ENCODE peak calls at places on chromosome 19, in nine cellular contexts. L is suprapubic skin; T is AG04450; B is naive thymus-derived CD4-positive, alpha-beta T cell; H is colonic mucosa; X is stomach; J is CD4-positive, alpha-beta T cell; C is PC-9; M is CD4-positive, CD25-positive, alpha-beta regulatory T cell. N is an unnamed sample. For H3K27me3, the result is how much of the 10 kb centered on the place peaks cover.

GRCh38 chr19:51901860-51902259 is 3.0 kb downstream of the ZNF649 start:
- DNase-seq in B (no peak), C (no peak), L (no peak), M (no peak), J (no peak), T (no peak), X (no peak), H (no peak), N (no peak)

GRCh38 chr19:15934332-15935078 is at the start of gene CYP4F11:
- DNase-seq in C (peak), L (no peak), M (no peak), B (no peak), J (no peak), H (peak), X (peak), T (no peak), N (no peak)

GRCh38 chr19:20197747-20198146 is 30.7 kb downstream of the ZNF486 start:
- DNase-seq in T (no peak), X (no peak), J (no peak), L (no peak), M (no peak), H (no peak), C (no peak), B (no peak), N (no peak)

GRCh38 chr19:51398096-51398704 is 7.8 kb upstream of the C19orf84 start:
- DNase-seq in B (no peak), T (no peak), H (no peak), C (no peak), X (no peak), M (peak), L (no peak), J (no peak), N (peak)

GRCh38 chr19:17296278-17296677 is 6.9 kb downstream of the ABHD8 start:
- DNase-seq in L (no peak), X (no peak), B (no peak), H (no peak), C (peak), T (no peak), M (no peak), J (no peak), N (no peak)

GRCh38 chr19:2345794-2346663 is 14.0 kb upstream of the TMPRSS9 start:
- DNase-seq in X (peak), M (no peak), C (peak), T (no peak), B (no peak), H (peak), J (no peak), L (no peak), N (no peak)

GRCh38 chr19:50712833-50713232 is 6.8 kb downstream of the SHANK1 start:
- DNase-seq in T (no peak), M (no peak), J (no peak), X (no peak), H (no peak), C (no peak), L (no peak), B (no peak), N (no peak)

GRCh38 chr19:56637976-56638555 is 4.9 kb upstream of the SMIM17 start:
- DNase-seq in J (no peak), L (no peak), M (no peak), T (peak), X (peak), B (no peak), H (peak), C (peak), N (peak)

GRCh38 chr19:20367811-20368294 is 197.7 kb downstream of the ZNF737 start:
- DNase-seq in H (no peak), X (peak), C (no peak), M (no peak), L (no peak), B (no peak), T (no peak), J (no peak), N (peak)

GRCh38 chr19:2584002-2584401 is 108.1 kb downstream of the GADD45B start:
- DNase-seq in M (no peak), C (no peak), L (peak), T (no peak), H (no peak), J (no peak), B (no peak), X (no peak), N (no peak)

GRCh38 chr19:31821346-31821745 is 472.1 kb upstream of the TSHZ3 start:
- DNase-seq in B (no peak), C (no peak), J (no peak), L (no peak), M (no peak), T (no peak), X (no peak), H (no peak), N (peak)

GRCh38 chr19:30070970-30071632 is 129.1 kb downstream of the URI1 start:
- DNase-seq in H (no peak), L (peak), J (no peak), B (no peak), T (no peak), C (no peak), M (no peak), X (no peak), N (no peak)

GRCh38 chr19:9793051-9793591 is 24.6 kb upstream of the ZNF846 start:
- DNase-seq in H (peak), L (peak), J (peak), T (no peak), B (no peak), X (peak), C (no peak), M (no peak), N (peak)

GRCh38 chr19:57850553-57851017 is 926 bp downstream of the ZNF587 start:
- DNase-seq in B (no peak), T (no peak), H (peak), X (peak), J (no peak), M (peak), C (peak), L (no peak), N (peak)

GRCh38 chr19:7602240-7602934 is 6.7 kb downstream of the CAMSAP3 start:
- DNase-seq in C (no peak), X (peak), L (no peak), B (no peak), T (no peak), J (no peak), H (no peak), M (no peak), N (no peak)

GRCh38 chr19:57103573-57104277 is 16.1 kb upstream of the USP29 start:
- DNase-seq in B (peak), T (no peak), L (no peak), X (peak), H (peak), C (peak), J (peak), M (peak), N (peak)

GRCh38 chr19:4495471-4495870 is 22.8 kb downstream of the PLIN4 start:
- DNase-seq in M (no peak), L (no peak), C (no peak), B (no peak), T (no peak), J (no peak), X (peak), H (no peak), N (no peak)

GRCh38 chr19:50794074-50794777 is 4.0 kb downstream of the ACP4 start:
- DNase-seq in X (no peak), B (no peak), M (no peak), T (no peak), H (peak), C (no peak), L (no peak), J (no peak), N (peak)

GRCh38 chr19:55669418-55670279 is 5.4 kb upstream of the EPN1 start:
- DNase-seq in X (no peak), C (no peak), J (no peak), M (no peak), T (no peak), L (no peak), H (no peak), B (no peak), N (no peak)

GRCh38 chr19:18531485-18531884 is 9.6 kb upstream of the ELL start:
- DNase-seq in L (no peak), B (no peak), T (no peak), X (no peak), M (no peak), J (no peak), C (no peak), H (no peak), N (no peak)

GRCh38 chr19:45929247-45929646 is 14.7 kb upstream of the NANOS2 start:
- DNase-seq in M (no peak), T (no peak), C (no peak), X (no peak), H (no peak), B (no peak), J (no peak), L (no peak), N (no peak)

GRCh38 chr19:45927565-45928261 is 13.1 kb upstream of the NANOS2 start:
- DNase-seq in B (peak), C (peak), T (peak), M (peak), L (peak), X (peak), H (peak), J (peak), N (peak)

GRCh38 chr19:45934551-45935230 is 20.1 kb upstream of the NANOS2 start:
- DNase-seq in L (no peak), X (no peak), B (no peak), C (no peak), J (no peak), H (no peak), T (no peak), M (no peak), N (no peak)

GRCh38 chr19:45933759-45934158 is 19.2 kb upstream of the NANOS2 start:
- DNase-seq in T (no peak), M (no peak), J (no peak), L (no peak), C (no peak), X (no peak), B (no peak), H (no peak), N (no peak)

GRCh38 chr19:45931055-45931454 is 16.5 kb upstream of the NANOS2 start:
- DNase-seq in J (no peak), H (no peak), L (no peak), M (no peak), B (no peak), T (no peak), X (no peak), C (no peak), N (no peak)
- H3K27me3 ChIP-seq in J (under half), H (under half), L (under half), M (under half), B (under half), T (under half), X (half or more), C (half or more), N (under half)

DNA sequence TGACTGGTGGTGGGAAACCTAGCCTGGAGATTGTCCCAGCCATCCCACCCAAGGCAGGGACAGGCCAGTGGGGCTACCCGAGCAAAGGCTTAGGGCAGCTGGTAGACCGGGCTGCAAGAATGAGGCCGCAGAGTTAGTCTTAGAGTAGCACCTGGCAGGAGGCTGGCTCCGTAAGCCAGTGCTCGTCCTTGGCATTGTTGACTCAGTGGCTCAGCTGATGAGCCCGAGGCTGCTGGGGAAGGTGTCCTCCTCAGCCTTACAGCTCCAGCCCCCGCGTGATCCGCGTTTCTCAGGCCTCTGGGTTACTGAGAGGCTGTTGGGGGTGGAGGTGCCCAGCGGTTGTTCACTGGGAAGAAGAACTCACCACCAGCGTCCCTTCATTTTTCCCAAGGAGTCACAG is 24.7 kb downstream of the PPP1R37 start:
- DNase-seq in X (no peak), M (no peak), C (no peak), T (no peak), L (no peak), J (no peak), H (peak), B (no peak), N (no peak)
- H3K27ac ChIP-seq in X (peak), M (no peak), C (no peak), T (no peak), L (peak), J (no peak), H (no peak), B (no peak), N (no peak)

GRCh38 chr19:39509233-39509632 is 5.7 kb upstream of the SELENOV start:
- DNase-seq in B (no peak), J (no peak), X (no peak), H (no peak), T (no peak), C (no peak), L (no peak), M (no peak), N (no peak)

GRCh38 chr19:39506944-39507714 is 7.8 kb upstream of the SELENOV start:
- DNase-seq in T (no peak), B (peak), X (no peak), L (no peak), M (peak), C (peak), J (no peak), H (peak), N (peak)

GRCh38 chr19:39506598-39506943 is 7.8 kb downstream of the DLL3 start:
- DNase-seq in H (no peak), B (no peak), M (no peak), L (no peak), J (no peak), X (no peak), C (no peak), T (no peak), N (no peak)

GRCh38 chr19:39508629-39509028 is 6.3 kb upstream of the SELENOV start:
- DNase-seq in B (no peak), C (no peak), J (no peak), H (no peak), X (no peak), M (no peak), T (no peak), L (no peak), N (no peak)

DNA sequence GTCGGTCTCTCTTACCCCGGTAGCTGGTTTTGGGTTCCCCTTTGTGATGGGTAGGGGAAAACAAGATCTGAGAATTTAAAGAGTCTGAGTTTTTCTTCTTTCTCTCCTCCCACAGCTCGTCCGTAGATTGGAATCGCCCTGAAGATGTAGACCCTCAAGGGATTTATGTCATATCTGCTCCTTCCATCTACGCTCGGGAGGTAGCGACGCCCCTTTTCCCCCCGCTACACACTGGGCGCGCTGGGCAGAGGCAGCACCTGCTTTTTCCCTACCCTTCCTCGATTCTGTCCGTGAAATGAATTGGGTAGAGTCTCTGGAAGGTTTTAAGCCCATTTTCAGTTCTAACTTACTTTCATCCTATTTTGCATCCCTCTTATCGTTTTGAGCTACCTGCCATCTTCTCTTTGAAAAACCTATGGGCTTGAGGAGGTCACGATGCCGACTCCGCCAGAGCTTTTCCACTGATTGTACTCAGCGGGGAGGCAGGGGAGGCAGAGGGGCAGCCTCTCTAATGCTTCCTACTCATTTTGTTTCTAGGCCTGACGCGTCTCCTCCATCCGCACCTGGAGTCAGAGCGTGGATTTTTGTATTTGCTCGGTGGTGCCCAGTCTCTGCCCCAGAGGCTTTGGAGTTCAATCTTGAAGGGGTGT is 7.1 kb upstream of the SELENOV start:
- DNase-seq in C (no peak), X (no peak), B (no peak), L (no peak), J (no peak), T (no peak), H (no peak), M (no peak), N (no peak)
- H3K27me3 ChIP-seq in C (under half), X (half or more), B (under half), L (half or more), J (under half), T (under half), H (under half), M (under half), N (under half)

GRCh38 chr19:10835754-10836477 is at the start of gene TMED1:
- DNase-seq in H (peak), M (peak), L (peak), C (peak), X (peak), T (peak), B (peak), J (peak), N (peak)
- H3K27ac ChIP-seq in H (peak), M (peak), L (peak), C (peak), X (peak), T (peak), B (peak), J (peak), N (peak)

GRCh38 chr19:44752816-44753618 is 4.5 kb downstream of the BCL3 start:
- DNase-seq in H (peak), C (peak), L (peak), M (peak), J (peak), T (peak), B (peak), X (peak), N (peak)
- H3K27me3 ChIP-seq in H (under half), C (under half), L (under half), M (under half), J (under half), T (under half), B (under half), X (under half), N (under half)

GRCh38 chr19:48629599-48630288 is 7.4 kb downstream of the DBP start:
- DNase-seq in L (no peak), X (peak), B (no peak), T (no peak), J (no peak), C (no peak), H (peak), M (no peak), N (peak)

GRCh38 chr19:48628486-48629296 is 8.5 kb downstream of the DBP start:
- DNase-seq in J (no peak), H (no peak), B (no peak), C (no peak), X (no peak), M (no peak), T (no peak), L (no peak), N (peak)

GRCh38 chr19:48627865-48628314 is 8.6 kb downstream of the SPHK2 start:
- DNase-seq in B (no peak), T (no peak), H (no peak), X (no peak), J (no peak), C (no peak), M (no peak), L (no peak), N (peak)

GRCh38 chr19:48630289-48631036 is 6.7 kb downstream of the DBP start:
- DNase-seq in B (no peak), J (no peak), T (no peak), C (no peak), M (no peak), L (no peak), H (peak), X (peak), N (peak)

GRCh38 chr19:48629297-48629598 is 7.9 kb downstream of the DBP start:
- DNase-seq in L (no peak), T (no peak), X (no peak), M (no peak), H (no peak), C (no peak), B (no peak), J (no peak), N (no peak)
- H3K27ac ChIP-seq in L (no peak), T (no peak), X (peak), M (no peak), H (peak), C (no peak), B (no peak), J (no peak), N (no peak)

GRCh38 chr19:41804327-41804726 is 7.9 kb downstream of the CEACAM3 start:
- DNase-seq in H (no peak), J (no peak), L (no peak), M (no peak), T (no peak), X (no peak), C (no peak), B (no peak), N (no peak)
- H3K27me3 ChIP-seq in H (under half), J (under half), L (under half), M (under half), T (under half), X (under half), C (under half), B (under half), N (under half)

GRCh38 chr19:952680-953500 is 27.1 kb downstream of the ARID3A start:
- DNase-seq in B (no peak), M (no peak), H (peak), J (no peak), T (no peak), L (no peak), C (peak), X (no peak), N (peak)
- H3K27ac ChIP-seq in B (no peak), M (no peak), H (no peak), J (no peak), T (peak), L (no peak), C (no peak), X (no peak), N (peak)

DNA sequence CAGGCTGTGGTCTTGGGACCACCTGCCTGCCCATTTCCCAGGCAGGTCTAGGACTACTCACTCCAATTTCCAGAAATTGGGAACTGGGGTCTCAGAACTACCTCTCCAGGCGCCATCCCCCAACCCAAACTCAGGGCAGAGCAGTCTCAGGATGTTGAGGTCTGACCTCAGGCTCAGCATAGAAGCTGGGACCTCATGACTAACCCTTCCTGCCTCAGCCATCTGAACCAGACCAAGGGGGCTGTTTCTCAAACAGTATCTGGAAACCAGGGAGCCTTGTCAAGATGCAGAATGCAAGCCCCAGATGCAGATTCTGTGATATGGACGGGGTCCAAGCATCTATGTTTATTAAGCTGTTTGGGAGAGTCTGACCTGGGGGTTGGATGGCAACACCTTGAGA is 1.3 kb downstream of the FBXW9 start:
- DNase-seq in M (no peak), L (no peak), X (no peak), H (no peak), C (no peak), B (no peak), J (no peak), T (no peak), N (no peak)
- H3K27me3 ChIP-seq in M (under half), L (under half), X (under half), H (under half), C (under half), B (under half), J (under half), T (under half), N (under half)

N was measured in hepatocyte.